ENCODE peak calls at places on chromosomes 1 and 21, in four cellular contexts. J, N, T and G are unnamed samples.

GRCh38 chr1:235953801-235954200 is 87.1 kb upstream of the LYST start:
- DNase-seq in J (peak; percentile 48), N (peak; percentile 83), T (no peak), G (no peak)

GRCh38 chr1:191022856-191023255 is 545.2 kb upstream of the BRINP3 start:
- DNase-seq in J (peak; percentile 83), N (no peak), T (no peak), G (no peak)

GRCh38 chr1:211548321-211549091 is 30.5 kb downstream of the SLC30A1 start:
- DNase-seq in J (no peak), N (no peak), T (no peak), G (no peak)

GRCh38 chr21:42601656-42602055 is 51.8 kb upstream of the PDE9A start:
- DNase-seq in J (no peak), N (no peak), T (no peak), G (no peak)

GRCh38 chr1:204711103-204711946 is 25.8 kb upstream of the LRRN2 start:
- DNase-seq in J (no peak), N (no peak), T (no peak), G (no peak)

GRCh38 chr1:235329139-235329808 is 904 bp downstream of the GGPS1 start:
- DNase-seq in J (peak; percentile 24), N (peak; percentile 77), T (peak; percentile 84), G (peak; percentile 83)

GRCh38 chr1:869499-870244 is 54.1 kb upstream of the SAMD11 start:
- DNase-seq in J (peak; percentile 64), N (peak; percentile 73), T (peak; percentile 64), G (peak; percentile 57)

GRCh38 chr1:39952359-39953110 is 2.4 kb upstream of the MFSD2A start:
- DNase-seq in J (no peak), N (no peak), T (no peak), G (no peak)

GRCh38 chr1:159924025-159924790 is 1.1 kb downstream of the TAGLN2 start:
- DNase-seq in J (peak; percentile 93), N (peak; percentile 96), T (peak; percentile 44), G (peak; percentile 38)

GRCh38 chr1:54229281-54229891 is 29.4 kb downstream of the MRPL37 start:
- DNase-seq in J (peak; percentile 67), N (peak; percentile 64), T (no peak), G (no peak)

GRCh38 chr1:229058111-229058551 is 212.8 kb upstream of the RAB4A start:
- DNase-seq in J (no peak), N (no peak), T (no peak), G (no peak)

GRCh38 chr1:115456441-115456961 is 118.5 kb upstream of the NGF start:
- DNase-seq in J (peak; percentile 60), N (peak; percentile 85), T (no peak), G (no peak)

GRCh38 chr1:29675481-29676263 is 439.4 kb downstream of the PTPRU start:
- DNase-seq in J (no peak), N (no peak), T (no peak), G (no peak)

GRCh38 chr1:72435025-72435424 is 152.7 kb upstream of the NEGR1 start:
- DNase-seq in J (peak; percentile 20), N (peak; percentile 34), T (no peak), G (no peak)

GRCh38 chr1:7229696-7230095 is 444.4 kb downstream of the CAMTA1 start:
- DNase-seq in J (no peak), N (peak; percentile 69), T (no peak), G (no peak)

GRCh38 chr1:155285631-155286044 is 8.4 kb downstream of the HCN3 start:
- DNase-seq in J (no peak), N (no peak), T (no peak), G (no peak)

GRCh38 chr1:156999596-157000320 is 45.8 kb downstream of the ARHGEF11 start:
- DNase-seq in J (no peak), N (no peak), T (no peak), G (no peak)

GRCh38 chr1:54299037-54299436 is 99.1 kb downstream of the MRPL37 start:
- DNase-seq in J (no peak), N (peak; percentile 49), T (no peak), G (no peak)

GRCh38 chr1:215188302-215188950 is 105.9 kb downstream of the KCNK2 start:
- DNase-seq in J (peak; percentile 63), N (peak; percentile 43), T (no peak), G (no peak)

GRCh38 chr1:238221738-238222137 is 331.0 kb upstream of the ZP4 start:
- DNase-seq in J (no peak), N (no peak), T (no peak), G (no peak)

GRCh38 chr1:93275634-93276295 is 69.9 kb upstream of the DR1 start:
- DNase-seq in J (peak; percentile 19), N (no peak), T (no peak), G (no peak)

GRCh38 chr1:64692911-64693310 is 52.0 kb upstream of the RAVER2 start:
- DNase-seq in J (no peak), N (no peak), T (no peak), G (no peak)

GRCh38 chr1:19163261-19163660 is 46.8 kb downstream of the UBR4 start:
- DNase-seq in J (peak; percentile 73), N (peak; percentile 91), T (no peak), G (no peak)

GRCh38 chr1:41919764-41920397 is 1.2 kb upstream of the HIVEP3 start:
- DNase-seq in J (no peak), N (peak; percentile 47), T (no peak), G (peak; percentile 85)

GRCh38 chr1:85465099-85465790 is at the start of gene DDAH1:
- DNase-seq in J (peak; percentile 75), N (peak; percentile 89), T (no peak), G (peak; percentile 70)
- H3K4me2 ChIP-seq in J (peak within 1 kb of the TSS; percentile 83), N (peak within 1 kb of the TSS; percentile 89), T (no peak within 1 kb of the TSS), G (peak within 1 kb of the TSS; percentile 94)

GRCh38 chr1:201074018-201074417 is 38.2 kb downstream of the CACNA1S start:
- DNase-seq in J (no peak), N (no peak), T (no peak), G (no peak)
- TF ChIP-seq EZH2phosphoT487 in J (no peak), N (no peak), T (no peak), G (no peak)

GRCh38 chr1:109704173-109704572 is 7.9 kb upstream of the GSTM5 start:
- DNase-seq in J (no peak), N (no peak), T (no peak), G (no peak)
- H3K4me2 ChIP-seq in J (no peak overlapping the region), N (no peak overlapping the region), T (no peak overlapping the region), G (no peak overlapping the region)

DNA sequence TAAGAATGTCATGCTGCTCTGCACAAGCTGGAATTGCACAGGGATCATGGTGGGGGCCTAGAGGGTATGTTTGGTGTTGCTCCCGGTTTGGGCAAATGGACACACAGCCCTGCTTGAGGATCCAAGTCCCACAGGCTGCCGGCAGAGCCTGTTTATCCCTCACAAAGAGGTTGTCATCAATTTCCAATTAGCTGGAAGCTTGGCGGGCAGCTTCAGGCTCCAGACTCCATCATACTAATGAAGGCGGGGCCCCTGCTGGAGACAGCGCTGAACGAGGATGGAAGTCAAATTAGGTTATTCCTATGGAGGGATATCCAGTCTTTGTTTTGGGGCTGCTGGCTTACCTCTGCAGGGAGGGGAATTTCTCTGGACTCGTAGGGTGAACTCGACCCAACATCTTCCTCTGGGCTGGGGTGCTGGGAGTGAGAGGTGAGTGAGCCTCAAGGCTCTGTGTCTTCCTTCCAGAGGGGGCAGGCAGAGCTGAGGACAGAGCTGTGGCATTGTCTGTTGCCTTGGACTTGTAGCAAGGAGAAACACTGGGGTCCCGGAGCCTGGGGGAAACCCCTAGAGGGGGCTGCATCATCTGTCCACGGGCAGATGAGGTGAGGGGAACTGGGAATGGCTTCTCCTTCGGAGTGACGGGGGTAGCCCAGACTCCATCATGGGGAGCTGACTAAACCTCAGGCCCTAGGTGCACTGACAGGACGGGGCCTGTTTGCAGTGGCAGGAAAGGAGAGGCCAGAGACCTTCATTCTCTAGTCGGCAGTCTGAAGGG is 24.9 kb upstream of the PARP1 start:
- DNase-seq in J (no peak), N (no peak), T (no peak), G (no peak)
- TF ChIP-seq EZH2phosphoT487 in J (no peak), N (no peak), T (no peak), G (no peak)

DNA sequence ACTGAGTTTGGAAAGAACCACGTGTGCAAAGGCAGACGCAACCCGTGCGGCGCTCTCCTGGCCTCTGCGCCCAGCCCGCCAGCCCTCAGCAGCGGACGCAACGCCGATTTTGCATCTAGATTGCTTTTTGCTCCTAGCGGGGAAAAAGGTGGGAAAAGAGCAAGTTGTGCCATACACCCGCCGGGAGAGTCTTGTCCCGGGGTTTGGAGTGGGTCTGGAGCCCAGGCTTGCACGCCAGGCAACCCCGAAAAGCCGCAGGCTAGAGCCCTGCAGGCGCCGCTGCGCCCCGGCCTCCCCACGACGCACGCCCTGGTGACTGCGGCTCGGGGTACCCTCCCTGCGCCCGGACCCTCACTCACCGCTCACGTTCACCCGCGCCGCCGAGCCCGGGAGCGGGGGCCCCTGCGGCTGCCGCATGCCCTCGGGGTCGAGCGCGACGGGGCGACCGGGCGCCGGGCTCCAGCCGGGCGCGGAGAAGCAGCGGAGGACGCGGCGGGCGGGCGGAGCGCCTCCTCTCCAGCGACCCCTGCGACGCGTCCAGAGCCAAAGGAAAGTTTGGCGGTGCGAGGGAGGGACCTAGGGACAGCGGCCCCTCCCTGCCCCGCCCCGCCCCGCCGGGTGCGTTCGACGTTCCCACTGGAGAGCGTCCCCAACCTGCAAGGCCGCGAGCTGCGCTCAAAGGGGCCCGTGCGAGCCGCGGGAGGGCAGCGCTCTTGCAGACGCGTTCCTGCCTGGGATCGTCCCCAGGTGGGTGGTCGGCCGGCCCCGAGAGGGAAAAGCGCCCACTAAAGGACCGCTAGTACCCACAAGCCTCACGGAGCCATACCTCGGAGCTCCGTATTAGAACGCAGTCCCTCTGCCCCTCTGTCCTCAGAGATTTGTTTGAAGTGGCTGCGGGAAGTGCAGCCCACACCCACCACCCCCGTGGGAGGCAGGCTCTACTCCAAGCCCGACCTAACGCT is at the start of gene LPAR3:
- DNase-seq in J (peak; percentile 69), N (peak; percentile 57), T (no peak), G (no peak)
- H3K4me2 ChIP-seq in J (peak within 1 kb of the TSS; percentile 83), N (peak within 1 kb of the TSS; percentile 83), T (no peak within 1 kb of the TSS), G (no peak within 1 kb of the TSS)